ENCODE peak calls at places on chromosome 20, in ten cellular contexts. A, P, K, S, H, W, J, R, Z and B are unnamed samples.

GRCh38 chr20:51608060-51608459 is 65.5 kb upstream of the NFATC2 start:
- DNase-seq in A (no peak), P (no peak), K (no peak), S (no peak), H (no peak), W (no peak), J (no peak), R (no peak), Z (no peak), B (no peak)

GRCh38 chr20:57075181-57075580 is 191.3 kb downstream of the BMP7 start:
- DNase-seq in A (no peak), P (no peak), K (no peak), S (no peak), H (no peak), W (no peak), J (no peak), R (peak; percentile 49), Z (no peak), B (no peak)

GRCh38 chr20:48783533-48784272 is 44.1 kb downstream of the PREX1 start:
- DNase-seq in A (no peak), P (no peak), K (no peak), S (no peak), H (peak; percentile 18), W (no peak), J (no peak), R (no peak), Z (no peak), B (peak; percentile 18)

GRCh38 chr20:63847374-63848002 is 13.8 kb upstream of the ABHD16B start:
- DNase-seq in A (no peak), P (peak; percentile 89), K (no peak), S (peak; percentile 95), H (no peak), W (no peak), J (peak; percentile 72), R (no peak), Z (peak; percentile 46), B (no peak)

GRCh38 chr20:57040924-57041323 is 225.5 kb downstream of the BMP7 start:
- DNase-seq in A (no peak), P (no peak), K (peak; percentile 81), S (no peak), H (peak; percentile 82), W (no peak), J (no peak), R (peak; percentile 73), Z (no peak), B (no peak)

GRCh38 chr20:25316506-25317190 is 68.8 kb downstream of the PYGB start:
- DNase-seq in A (peak; percentile 24), P (no peak), K (no peak), S (peak; percentile 13), H (no peak), W (peak; percentile 7), J (no peak), R (no peak), Z (no peak), B (no peak)

GRCh38 chr20:37071481-37071911 is 24.3 kb downstream of the RBL1 start:
- DNase-seq in A (no peak), P (no peak), K (no peak), S (no peak), H (peak; percentile 53), W (no peak), J (no peak), R (peak; percentile 90), Z (no peak), B (peak; percentile 9)

GRCh38 chr20:35523298-35523888 is 6.1 kb downstream of the C20orf173 start:
- DNase-seq in A (no peak), P (no peak), K (no peak), S (peak; percentile 70), H (peak; percentile 46), W (no peak), J (no peak), R (no peak), Z (no peak), B (no peak)

GRCh38 chr20:53934421-53935352 is 135.7 kb downstream of the BCAS1 start:
- DNase-seq in A (no peak), P (peak; percentile 64), K (no peak), S (peak; percentile 51), H (peak; percentile 91), W (no peak), J (peak; percentile 53), R (no peak), Z (no peak), B (no peak)

GRCh38 chr20:20604357-20604756 is 108.1 kb downstream of the RALGAPA2 start:
- DNase-seq in A (no peak), P (no peak), K (no peak), S (no peak), H (no peak), W (no peak), J (no peak), R (no peak), Z (no peak), B (no peak)

GRCh38 chr20:52896348-52896747 is 75.8 kb upstream of the TSHZ2 start:
- DNase-seq in A (no peak), P (no peak), K (no peak), S (no peak), H (peak; percentile 6), W (no peak), J (no peak), R (no peak), Z (no peak), B (no peak)

GRCh38 chr20:50404419-50405234 is 105.6 kb upstream of the PTPN1 start:
- DNase-seq in A (no peak), P (no peak), K (no peak), S (no peak), H (no peak), W (no peak), J (no peak), R (no peak), Z (no peak), B (no peak)

DNA sequence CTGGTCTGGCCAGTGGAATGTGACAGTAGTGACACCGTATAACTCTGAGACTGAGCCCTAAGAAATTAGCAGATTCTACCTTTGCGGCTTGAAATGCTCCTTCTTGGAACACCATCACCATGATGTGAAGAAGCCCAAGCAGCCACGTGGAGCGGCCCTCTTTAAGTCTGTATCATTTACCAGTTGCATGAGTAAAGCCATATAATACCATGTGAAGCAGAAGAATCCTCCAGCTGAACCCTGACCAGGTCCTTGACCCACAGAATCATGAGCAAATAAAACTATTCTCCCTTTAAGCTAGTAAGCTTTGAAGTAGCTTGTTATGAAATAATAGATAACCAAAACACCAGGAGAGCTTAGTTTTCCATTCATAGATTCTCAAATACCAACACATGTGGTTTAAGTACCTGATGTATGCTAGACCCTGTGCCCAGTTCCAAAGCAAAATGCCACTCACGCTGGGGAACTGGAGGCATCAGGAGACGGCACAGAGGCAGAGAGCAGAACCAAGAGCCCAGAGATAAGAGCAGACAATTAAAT is 56.8 kb upstream of the SLC32A1 start:
- DNase-seq in A (no peak), P (no peak), K (no peak), S (no peak), H (no peak), W (no peak), J (no peak), R (no peak), Z (no peak), B (no peak)
- H3K27me3 ChIP-seq in A (no peaks in the 10 kb centered on the region), P (no peaks in the 10 kb centered on the region), K (peaks cover 97% of the 10 kb centered on the region), S (peaks cover 3% of the 10 kb centered on the region), H (peaks cover 47% of the 10 kb centered on the region), W (no peaks in the 10 kb centered on the region), J (peaks cover 60% of the 10 kb centered on the region), R (peaks cover 43% of the 10 kb centered on the region), Z (no peaks in the 10 kb centered on the region), B (peaks cover 23% of the 10 kb centered on the region)

GRCh38 chr20:23369424-23369823 is 7.4 kb downstream of the GZF1 start:
- DNase-seq in A (no peak), P (no peak), K (no peak), S (no peak), H (no peak), W (no peak), J (no peak), R (no peak), Z (peak; percentile 64), B (no peak)

GRCh38 chr20:23370274-23370673 is 8.3 kb downstream of the GZF1 start:
- DNase-seq in A (no peak), P (no peak), K (no peak), S (no peak), H (no peak), W (no peak), J (no peak), R (no peak), Z (no peak), B (no peak)

GRCh38 chr20:23371496-23371895 is 9.5 kb downstream of the GZF1 start:
- DNase-seq in A (no peak), P (no peak), K (no peak), S (no peak), H (peak; percentile 48), W (no peak), J (no peak), R (no peak), Z (no peak), B (no peak)

GRCh38 chr20:23368316-23369110 is 6.5 kb downstream of the GZF1 start:
- DNase-seq in A (no peak), P (no peak), K (no peak), S (no peak), H (peak; percentile 59), W (no peak), J (no peak), R (no peak), Z (no peak), B (no peak)

GRCh38 chr20:23370873-23371272 is 8.9 kb downstream of the GZF1 start:
- DNase-seq in A (no peak), P (no peak), K (no peak), S (no peak), H (no peak), W (no peak), J (no peak), R (no peak), Z (no peak), B (no peak)
- H3K27me3 ChIP-seq in A (no peaks in the 10 kb centered on the region), P (no peaks in the 10 kb centered on the region), K (no peaks in the 10 kb centered on the region), S (no peaks in the 10 kb centered on the region), H (no peaks in the 10 kb centered on the region), W (no peaks in the 10 kb centered on the region), J (no peaks in the 10 kb centered on the region), R (no peaks in the 10 kb centered on the region), Z (no peaks in the 10 kb centered on the region), B (no peaks in the 10 kb centered on the region)

DNA sequence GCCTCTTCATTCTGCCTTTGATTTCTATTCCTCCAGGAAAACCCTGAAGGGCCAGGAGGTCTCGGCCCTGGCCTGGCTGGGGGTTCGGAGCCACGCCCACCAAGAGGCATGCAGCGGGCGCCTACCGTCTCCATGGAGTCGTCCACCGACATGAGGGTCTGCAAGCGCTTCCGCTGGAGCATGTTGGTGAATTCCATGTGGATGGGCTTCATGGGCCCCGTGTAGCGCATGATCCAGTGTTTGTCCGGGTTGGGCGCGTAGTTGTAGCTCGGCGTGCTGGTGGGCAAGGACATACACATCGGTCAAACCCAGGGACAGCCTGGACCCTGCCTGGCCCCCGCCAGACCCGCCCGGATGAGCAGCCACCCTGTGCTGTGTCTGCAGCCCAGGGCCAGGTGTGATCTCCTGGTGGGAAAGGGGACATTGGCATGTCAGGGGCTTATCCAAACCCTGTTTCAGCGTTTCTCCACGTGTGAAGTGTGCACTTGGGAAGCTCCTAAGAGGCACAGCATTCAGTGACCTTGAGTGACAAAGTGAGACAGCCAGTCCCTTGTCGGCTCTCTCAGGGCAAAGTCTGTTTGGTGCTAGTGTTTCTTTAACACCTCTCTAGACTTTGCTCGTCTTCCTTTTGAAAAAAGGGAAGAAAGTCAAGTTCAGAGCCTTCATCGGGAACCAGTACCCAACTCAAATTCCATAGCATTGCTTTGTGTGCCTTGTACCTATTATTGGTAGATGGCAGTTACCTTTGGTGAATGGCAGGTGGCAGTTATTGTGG is 100.8 kb downstream of the SULF2 start:
- DNase-seq in A (no peak), P (no peak), K (no peak), S (no peak), H (no peak), W (no peak), J (no peak), R (peak; percentile 80), Z (peak; percentile 69), B (no peak)
- H3K27me3 ChIP-seq in A (no peaks in the 10 kb centered on the region), P (no peaks in the 10 kb centered on the region), K (no peaks in the 10 kb centered on the region), S (no peaks in the 10 kb centered on the region), H (no peaks in the 10 kb centered on the region), W (no peaks in the 10 kb centered on the region), J (no peaks in the 10 kb centered on the region), R (no peaks in the 10 kb centered on the region), Z (no peaks in the 10 kb centered on the region), B (no peaks in the 10 kb centered on the region)

GRCh38 chr20:23874747-23875146 is 4.8 kb downstream of the CST5 start:
- DNase-seq in A (no peak), P (no peak), K (no peak), S (no peak), H (no peak), W (no peak), J (no peak), R (no peak), Z (no peak), B (no peak)
- H3K27me3 ChIP-seq in A (no peaks in the 10 kb centered on the region), P (no peaks in the 10 kb centered on the region), K (no peaks in the 10 kb centered on the region), S (no peaks in the 10 kb centered on the region), H (no peaks in the 10 kb centered on the region), W (no peaks in the 10 kb centered on the region), J (peaks cover 36% of the 10 kb centered on the region), R (peaks cover 10% of the 10 kb centered on the region), Z (no peaks in the 10 kb centered on the region), B (no peaks in the 10 kb centered on the region)